ENCODE peak calls at places on chromosome 12, in five cellular contexts. K is astrocyte of the cerebellum; W is choroid plexus epithelial cell; J is left ventricle myocardium inferior; I is activated CD4-positive, alpha-beta T cell treated with anti-CD3 and anti-CD28 coated beads, Interleukin-2, amount 50 U/mL, for 24 hours. H is an unnamed sample.

GRCh38 chr12:118371354-118372282 is 1.1 kb downstream of the TAOK3 start:
- DNase-seq in K (no peak), W (no peak), J (peak), I (no peak), H (no peak)

GRCh38 chr12:10268037-10268436 is 39.6 kb upstream of the KLRD1 start:
- DNase-seq in K (no peak), W (no peak), J (no peak), I (no peak), H (no peak)

GRCh38 chr12:67271976-67272375 is 2.8 kb downstream of the CAND1 start:
- DNase-seq in K (peak), W (peak), J (no peak), I (no peak), H (no peak)

GRCh38 chr12:93918262-93918661 is 230.1 kb upstream of the PLXNC1 start:
- DNase-seq in K (no peak), W (peak), J (no peak), I (no peak), H (no peak)

GRCh38 chr12:24719293-24719721 is 229.6 kb downstream of the BCAT1 start:
- DNase-seq in K (no peak), W (peak), J (no peak), I (no peak), H (no peak)

GRCh38 chr12:82359115-82359478 is 768 bp downstream of the METTL25 start:
- DNase-seq in K (no peak), W (no peak), J (no peak), I (no peak), H (no peak)

GRCh38 chr12:49692851-49693250 is 14.4 kb downstream of the FMNL3 start:
- DNase-seq in K (no peak), W (no peak), J (no peak), I (no peak), H (no peak)

GRCh38 chr12:110141389-110141788 is 17.2 kb downstream of the IFT81 start:
- DNase-seq in K (no peak), W (peak), J (peak), I (no peak), H (no peak)

GRCh38 chr12:130702966-130703732 is 12.9 kb downstream of the RIMBP2 start:
- DNase-seq in K (no peak), W (no peak), J (no peak), I (no peak), H (no peak)

GRCh38 chr12:93741741-93742085 is 64.5 kb downstream of the CRADD start:
- DNase-seq in K (no peak), W (no peak), J (no peak), I (no peak), H (no peak)

GRCh38 chr12:68789144-68789878 is 18.7 kb upstream of the MDM2 start:
- DNase-seq in K (no peak), W (no peak), J (no peak), I (no peak), H (no peak)

GRCh38 chr12:47602949-47603558 is 102.8 kb downstream of the RPAP3 start:
- DNase-seq in K (no peak), W (no peak), J (no peak), I (no peak), H (no peak)

GRCh38 chr12:132524405-132524804 is 34.5 kb downstream of the FBRSL1 start:
- DNase-seq in K (no peak), W (peak), J (no peak), I (no peak), H (no peak)

GRCh38 chr12:96136129-96136528 is 58.0 kb upstream of the ELK3 start:
- DNase-seq in K (peak), W (peak), J (no peak), I (no peak), H (no peak)

GRCh38 chr12:121232977-121233627 is 23.2 kb downstream of the P2RX4 start:
- DNase-seq in K (no peak), W (no peak), J (no peak), I (no peak), H (no peak)

GRCh38 chr12:4664111-4664510 is 15.2 kb downstream of the NDUFA9 start:
- DNase-seq in K (peak), W (peak), J (no peak), I (no peak), H (no peak)

GRCh38 chr12:1635656-1636055 is 6.6 kb downstream of the WNT5B start:
- DNase-seq in K (no peak), W (no peak), J (no peak), I (no peak), H (no peak)

GRCh38 chr12:24839268-24839791 is 109.6 kb downstream of the BCAT1 start:
- DNase-seq in K (no peak), W (peak), J (no peak), I (peak), H (no peak)

GRCh38 chr12:108173892-108174291 is 44.8 kb downstream of the WSCD2 start:
- DNase-seq in K (no peak), W (no peak), J (no peak), I (no peak), H (no peak)

GRCh38 chr12:4012977-4013968 is 140.1 kb upstream of the PARP11 start:
- DNase-seq in K (no peak), W (no peak), J (no peak), I (no peak), H (no peak)

GRCh38 chr12:58529114-58529665 is 391.1 kb downstream of the LRIG3 start:
- DNase-seq in K (peak), W (peak), J (no peak), I (no peak), H (no peak)

GRCh38 chr12:66403746-66404145 is 101.5 kb downstream of the HELB start:
- DNase-seq in K (no peak), W (no peak), J (no peak), I (no peak), H (no peak)

GRCh38 chr12:43198608-43199007 is 353.4 kb downstream of the ADAMTS20 start:
- DNase-seq in K (no peak), W (no peak), J (no peak), I (no peak), H (no peak)

H was measured in GOT3.